ENCODE peak calls at places on chromosomes 5 and 9, in four cellular contexts. J is stimulated activated CD4-positive, alpha-beta T cell treated with anti-CD3 and anti-CD28 coated beads, Interleukin-12 subunit alpha, Interleukin-12 subunit beta, amount 100 ng/mL, for 24 hours; O is T1000; M is C1 segment of cervical spinal cord. L is an unnamed sample.

GRCh38 chr5:9765421-9765820 is 135.3 kb upstream of the TAS2R1 start:
- DNase-seq in J (no peak), M (no peak), O (no peak), L (no peak)

GRCh38 chr9:137672907-137673791 is 54.3 kb downstream of the EHMT1 start:
- DNase-seq in J (peak), M (no peak), O (no peak), L (peak)

GRCh38 chr5:168342151-168342825 is 50.8 kb downstream of the WWC1 start:
- DNase-seq in O (no peak), J (no peak), M (no peak), L (no peak)

GRCh38 chr9:117938086-117938485 is 233.9 kb downstream of the TLR4 start:
- DNase-seq in M (no peak), J (no peak), O (peak), L (no peak)

GRCh38 chr5:71821029-71821428 is 102.0 kb downstream of the CARTPT start:
- DNase-seq in J (no peak), O (no peak), M (no peak), L (no peak)

GRCh38 chr5:31889131-31889561 is 250.2 kb downstream of the PDZD2 start:
- DNase-seq in M (no peak), O (no peak), J (no peak), L (no peak)

GRCh38 chr9:94985649-94986048 is 259.1 kb downstream of the AOPEP start:
- DNase-seq in J (no peak), O (no peak), M (no peak), L (no peak)

GRCh38 chr9:6272229-6272597 is 56.0 kb upstream of the TPD52L3 start:
- DNase-seq in M (no peak), O (no peak), J (no peak), L (no peak)

GRCh38 chr9:134700636-134701350 is 59.2 kb downstream of the COL5A1 start:
- DNase-seq in O (no peak), J (no peak), M (no peak), L (no peak)

GRCh38 chr5:139407517-139407916 is 3.6 kb upstream of the SPATA24 start:
- DNase-seq in J (no peak), M (no peak), O (no peak), L (no peak)

L was measured in brain pericyte.